ENCODE peak calls at places on chromosomes 12 and 14, in six cellular contexts. One of them, this sample, is unnamed.
A peak's percentile ranks its signal among the peaks of the same experiment; 100 is the strongest.

GRCh38 chr12:121085113-121085841 is 46.2 kb upstream of the OASL start:
- DNase-seq in lung: no peak
- DNase-seq in aorta: no peak
- DNase-seq in AG08395: no peak
- DNase-seq in stomach: no peak
- DNase-seq in HTR-8/SVneo: no peak
- DNase-seq in this sample: no peak

GRCh38 chr12:18262514-18262913 is 1.2 kb downstream of the PIK3C2G start:
- DNase-seq in lung: no peak
- DNase-seq in aorta: no peak
- DNase-seq in AG08395: no peak
- DNase-seq in stomach: no peak
- DNase-seq in HTR-8/SVneo: no peak
- DNase-seq in this sample: no peak

GRCh38 chr12:6821271-6821673 is 349 bp upstream of the GPR162 start:
- DNase-seq in lung: peak; percentile 51
- DNase-seq in aorta: peak; percentile 83
- DNase-seq in AG08395: peak; percentile 61
- DNase-seq in stomach: peak; percentile 43
- DNase-seq in HTR-8/SVneo: peak; percentile 84
- DNase-seq in this sample: peak; percentile 4

GRCh38 chr14:97277711-97278110 is 480.5 kb downstream of the VRK1 start:
- DNase-seq in lung: no peak
- DNase-seq in aorta: no peak
- DNase-seq in AG08395: no peak
- DNase-seq in stomach: no peak
- DNase-seq in HTR-8/SVneo: no peak
- DNase-seq in this sample: no peak

GRCh38 chr12:57523706-57524614 is 1.3 kb downstream of the MBD6 start:
- DNase-seq in lung: no peak
- DNase-seq in aorta: no peak
- DNase-seq in AG08395: no peak
- DNase-seq in stomach: no peak
- DNase-seq in HTR-8/SVneo: no peak
- DNase-seq in this sample: no peak

GRCh38 chr12:74906224-74906623 is 303.4 kb downstream of the KCNC2 start:
- DNase-seq in lung: no peak
- DNase-seq in aorta: no peak
- DNase-seq in AG08395: no peak
- DNase-seq in stomach: no peak
- DNase-seq in HTR-8/SVneo: no peak
- DNase-seq in this sample: no peak

GRCh38 chr12:124340080-124340900 is 45.4 kb downstream of the RFLNA start:
- DNase-seq in lung: no peak
- DNase-seq in aorta: no peak
- DNase-seq in AG08395: no peak
- DNase-seq in stomach: no peak
- DNase-seq in HTR-8/SVneo: no peak
- DNase-seq in this sample: no peak

GRCh38 chr14:35766700-35767082 is 42.4 kb downstream of the RALGAPA1 start:
- DNase-seq in lung: no peak
- DNase-seq in aorta: no peak
- DNase-seq in AG08395: no peak
- DNase-seq in stomach: no peak
- DNase-seq in HTR-8/SVneo: no peak
- DNase-seq in this sample: no peak

GRCh38 chr12:116539905-116540482 is 19.2 kb upstream of the MAP1LC3B2 start:
- DNase-seq in lung: no peak
- DNase-seq in aorta: no peak
- DNase-seq in AG08395: peak; percentile 44
- DNase-seq in stomach: peak; percentile 68
- DNase-seq in HTR-8/SVneo: no peak
- DNase-seq in this sample: no peak

GRCh38 chr12:108630481-108631207 is 3.0 kb downstream of the SELPLG start:
- DNase-seq in lung: no peak
- DNase-seq in aorta: peak; percentile 42
- DNase-seq in AG08395: peak; percentile 86
- DNase-seq in stomach: no peak
- DNase-seq in HTR-8/SVneo: peak; percentile 59
- DNase-seq in this sample: no peak

GRCh38 chr14:60621386-60621785 is 27.9 kb downstream of the SIX1 start:
- DNase-seq in lung: no peak
- DNase-seq in aorta: no peak
- DNase-seq in AG08395: no peak
- DNase-seq in stomach: no peak
- DNase-seq in HTR-8/SVneo: no peak
- DNase-seq in this sample: no peak

GRCh38 chr14:37545174-37545573 is 49.9 kb downstream of the FOXA1 start:
- DNase-seq in lung: no peak
- DNase-seq in aorta: no peak
- DNase-seq in AG08395: no peak
- DNase-seq in stomach: no peak
- DNase-seq in HTR-8/SVneo: no peak
- DNase-seq in this sample: no peak

GRCh38 chr14:105974902-105975301 is 448.5 kb downstream of the TMEM121 start:
- DNase-seq in lung: no peak
- DNase-seq in aorta: no peak
- DNase-seq in AG08395: no peak
- DNase-seq in stomach: no peak
- DNase-seq in HTR-8/SVneo: peak; percentile 14
- DNase-seq in this sample: peak; percentile 54

GRCh38 chr12:40253936-40254335 is 29.1 kb downstream of the LRRK2 start:
- DNase-seq in lung: no peak
- DNase-seq in aorta: no peak
- DNase-seq in AG08395: peak; percentile 38
- DNase-seq in stomach: no peak
- DNase-seq in HTR-8/SVneo: no peak
- DNase-seq in this sample: no peak

GRCh38 chr12:120759591-120760348 is 34.1 kb downstream of the ACADS start:
- DNase-seq in lung: no peak
- DNase-seq in aorta: no peak
- DNase-seq in AG08395: no peak
- DNase-seq in stomach: no peak
- DNase-seq in HTR-8/SVneo: no peak
- DNase-seq in this sample: no peak

GRCh38 chr12:131242741-131243496 is 289.2 kb downstream of the ADGRD1 start:
- DNase-seq in lung: no peak
- DNase-seq in aorta: peak; percentile 19
- DNase-seq in AG08395: no peak
- DNase-seq in stomach: no peak
- DNase-seq in HTR-8/SVneo: no peak
- DNase-seq in this sample: no peak

GRCh38 chr14:106228541-106229158 is 702.3 kb downstream of the TMEM121 start:
- DNase-seq in lung: no peak
- DNase-seq in aorta: no peak
- DNase-seq in AG08395: no peak
- DNase-seq in stomach: no peak
- DNase-seq in HTR-8/SVneo: no peak
- DNase-seq in this sample: no peak

GRCh38 chr12:91065377-91065776 is 7.6 kb upstream of the KERA start:
- DNase-seq in lung: no peak
- DNase-seq in aorta: no peak
- DNase-seq in AG08395: no peak
- DNase-seq in stomach: no peak
- DNase-seq in HTR-8/SVneo: no peak
- DNase-seq in this sample: no peak

GRCh38 chr12:49615725-49616124 is 7.6 kb upstream of the PRPF40B start:
- DNase-seq in lung: no peak
- DNase-seq in aorta: no peak
- DNase-seq in AG08395: no peak
- DNase-seq in stomach: no peak
- DNase-seq in HTR-8/SVneo: no peak
- DNase-seq in this sample: no peak

GRCh38 chr14:26621807-26622560 is 24.2 kb upstream of the NOVA1 start:
- DNase-seq in lung: no peak
- DNase-seq in aorta: no peak
- DNase-seq in AG08395: no peak
- DNase-seq in stomach: no peak
- DNase-seq in HTR-8/SVneo: no peak
- DNase-seq in this sample: no peak

GRCh38 chr12:99768758-99769157 is 121.2 kb downstream of the GARIN6 start:
- DNase-seq in lung: no peak
- DNase-seq in aorta: no peak
- DNase-seq in AG08395: no peak
- DNase-seq in stomach: no peak
- DNase-seq in HTR-8/SVneo: no peak
- DNase-seq in this sample: no peak

GRCh38 chr12:510071-510825 is 50.5 kb downstream of the B4GALNT3 start:
- DNase-seq in lung: peak; percentile 79
- DNase-seq in aorta: no peak
- DNase-seq in AG08395: no peak
- DNase-seq in stomach: peak; percentile 66
- DNase-seq in HTR-8/SVneo: no peak
- DNase-seq in this sample: no peak

GRCh38 chr12:6567112-6567680 is 895 bp downstream of the NOP2 start:
- DNase-seq in lung: no peak
- DNase-seq in aorta: no peak
- DNase-seq in AG08395: no peak
- DNase-seq in stomach: no peak
- DNase-seq in HTR-8/SVneo: no peak
- DNase-seq in this sample: no peak

GRCh38 chr12:54879132-54879531 is 24.8 kb downstream of the MUCL1 start:
- DNase-seq in lung: no peak
- DNase-seq in aorta: no peak
- DNase-seq in AG08395: no peak
- DNase-seq in stomach: no peak
- DNase-seq in HTR-8/SVneo: no peak
- DNase-seq in this sample: no peak

GRCh38 chr14:73283592-73284379 is 46.5 kb downstream of the PAPLN start:
- DNase-seq in lung: no peak
- DNase-seq in aorta: no peak
- DNase-seq in AG08395: peak; percentile 42
- DNase-seq in stomach: no peak
- DNase-seq in HTR-8/SVneo: no peak
- DNase-seq in this sample: no peak

GRCh38 chr12:95601091-95601490 is 49.8 kb upstream of the USP44 start:
- DNase-seq in lung: no peak
- DNase-seq in aorta: no peak
- DNase-seq in AG08395: no peak
- DNase-seq in stomach: no peak
- DNase-seq in HTR-8/SVneo: no peak
- DNase-seq in this sample: no peak

GRCh38 chr12:54565658-54566552 is 16.5 kb downstream of the PDE1B start:
- DNase-seq in lung: no peak
- DNase-seq in aorta: no peak
- DNase-seq in AG08395: no peak
- DNase-seq in stomach: no peak
- DNase-seq in HTR-8/SVneo: no peak
- DNase-seq in this sample: no peak

GRCh38 chr12:15996254-15996653 is 85.1 kb downstream of the DERA start:
- DNase-seq in lung: no peak
- DNase-seq in aorta: no peak
- DNase-seq in AG08395: peak; percentile 52
- DNase-seq in stomach: no peak
- DNase-seq in HTR-8/SVneo: no peak
- DNase-seq in this sample: no peak

GRCh38 chr12:85626031-85626781 is 210.0 kb downstream of the RASSF9 start:
- DNase-seq in lung: no peak
- DNase-seq in aorta: no peak
- DNase-seq in AG08395: peak; percentile 64
- DNase-seq in stomach: no peak
- DNase-seq in HTR-8/SVneo: peak; percentile 14
- DNase-seq in this sample: no peak

GRCh38 chr12:106757623-106758348 is 16.7 kb upstream of the RIC8B start:
- DNase-seq in lung: no peak
- DNase-seq in aorta: no peak
- DNase-seq in AG08395: no peak
- DNase-seq in stomach: no peak
- DNase-seq in HTR-8/SVneo: no peak
- DNase-seq in this sample: no peak

GRCh38 chr12:51531982-51532497 is 59.0 kb upstream of the SCN8A start:
- DNase-seq in lung: peak; percentile 77
- DNase-seq in aorta: no peak
- DNase-seq in AG08395: peak; percentile 82
- DNase-seq in stomach: peak; percentile 83
- DNase-seq in HTR-8/SVneo: peak; percentile 81
- DNase-seq in this sample: peak; percentile 49

GRCh38 chr14:29773990-29774389 is 153.7 kb downstream of the PRKD1 start:
- DNase-seq in lung: no peak
- DNase-seq in aorta: no peak
- DNase-seq in AG08395: no peak
- DNase-seq in stomach: no peak
- DNase-seq in HTR-8/SVneo: no peak
- DNase-seq in this sample: no peak

GRCh38 chr12:20188930-20189653 is 179.2 kb upstream of the PDE3A start:
- DNase-seq in lung: no peak
- DNase-seq in aorta: no peak
- DNase-seq in AG08395: no peak
- DNase-seq in stomach: no peak
- DNase-seq in HTR-8/SVneo: no peak
- DNase-seq in this sample: no peak

GRCh38 chr14:60815371-60815770 is 80.8 kb downstream of the MNAT1 start:
- DNase-seq in lung: no peak
- DNase-seq in aorta: no peak
- DNase-seq in AG08395: no peak
- DNase-seq in stomach: no peak
- DNase-seq in HTR-8/SVneo: no peak
- DNase-seq in this sample: no peak

GRCh38 chr14:55711171-55711811 is 131.3 kb downstream of the KTN1 start:
- DNase-seq in lung: no peak
- DNase-seq in aorta: no peak
- DNase-seq in AG08395: no peak
- DNase-seq in stomach: no peak
- DNase-seq in HTR-8/SVneo: peak; percentile 48
- DNase-seq in this sample: no peak

GRCh38 chr14:38255408-38255672 is 553 bp downstream of the CLEC14A start:
- DNase-seq in lung: no peak
- DNase-seq in aorta: peak; percentile 75
- DNase-seq in AG08395: no peak
- DNase-seq in stomach: no peak
- DNase-seq in HTR-8/SVneo: no peak
- DNase-seq in this sample: no peak

GRCh38 chr14:69087061-69087461 is 65.9 kb downstream of the DCAF5 start:
- DNase-seq in lung: no peak
- DNase-seq in aorta: no peak
- DNase-seq in AG08395: no peak
- DNase-seq in stomach: no peak
- DNase-seq in HTR-8/SVneo: no peak
- DNase-seq in this sample: no peak

GRCh38 chr12:95096852-95097251 is 23.4 kb upstream of the NR2C1 start:
- DNase-seq in lung: no peak
- DNase-seq in aorta: no peak
- DNase-seq in AG08395: no peak
- DNase-seq in stomach: peak; percentile 55
- DNase-seq in HTR-8/SVneo: no peak
- DNase-seq in this sample: no peak

GRCh38 chr12:129877383-129877782 is 26.4 kb downstream of the TMEM132D start:
- DNase-seq in lung: no peak
- DNase-seq in aorta: no peak
- DNase-seq in AG08395: no peak
- DNase-seq in stomach: no peak
- DNase-seq in HTR-8/SVneo: no peak
- DNase-seq in this sample: no peak